ENCODE peak calls at places on chromosome 19, in five cellular contexts. One of them, this sample, is unnamed.

GRCh38 chr19:42392165-42392564 is 2.1 kb upstream of the CNFN start:
- DNase-seq in AG04450: no peak
- DNase-seq in iPS DF 19.7: no peak
- DNase-seq in M059J: no peak
- DNase-seq in putamen: no peak
- DNase-seq in this sample: no peak

GRCh38 chr19:13058951-13059660 is 43.6 kb downstream of the LYL1 start:
- DNase-seq in iPS DF 19.7: no peak
- DNase-seq in AG04450: no peak
- DNase-seq in M059J: peak; percentile 37
- DNase-seq in putamen: no peak
- DNase-seq in this sample: no peak

GRCh38 chr19:30388327-30388726 is 16.1 kb downstream of the ZNF536 start:
- DNase-seq in AG04450: no peak
- DNase-seq in iPS DF 19.7: no peak
- DNase-seq in M059J: no peak
- DNase-seq in putamen: no peak
- DNase-seq in this sample: no peak

GRCh38 chr19:33304760-33305647 is 2.7 kb upstream of the CEBPA start:
- DNase-seq in iPS DF 19.7: no peak
- DNase-seq in AG04450: no peak
- DNase-seq in putamen: no peak
- DNase-seq in M059J: no peak
- DNase-seq in this sample: peak; percentile 8

GRCh38 chr19:5060591-5061339 is 91.9 kb downstream of the KDM4B start:
- DNase-seq in AG04450: no peak
- DNase-seq in iPS DF 19.7: no peak
- DNase-seq in putamen: no peak
- DNase-seq in M059J: no peak
- DNase-seq in this sample: no peak

GRCh38 chr19:40200352-40201099 is 9.3 kb downstream of the MAP3K10 start:
- DNase-seq in M059J: peak; percentile 76
- DNase-seq in AG04450: no peak
- DNase-seq in iPS DF 19.7: no peak
- DNase-seq in putamen: no peak
- DNase-seq in this sample: no peak

GRCh38 chr19:4622695-4623421 is 16.5 kb upstream of the TNFAIP8L1 start:
- DNase-seq in iPS DF 19.7: no peak
- DNase-seq in AG04450: no peak
- DNase-seq in putamen: no peak
- DNase-seq in M059J: no peak
- DNase-seq in this sample: no peak

GRCh38 chr19:18660939-18661338 is 22.5 kb upstream of the CRTC1 start:
- DNase-seq in putamen: no peak
- DNase-seq in M059J: no peak
- DNase-seq in AG04450: no peak
- DNase-seq in iPS DF 19.7: no peak
- DNase-seq in this sample: no peak

GRCh38 chr19:42254083-42254849 is 662 bp downstream of the ERF start:
- DNase-seq in iPS DF 19.7: no peak
- DNase-seq in putamen: peak; percentile 88
- DNase-seq in M059J: peak; percentile 61
- DNase-seq in AG04450: no peak
- DNase-seq in this sample: no peak

GRCh38 chr19:51370230-51370629 is 1.4 kb upstream of the CLDND2 start:
- DNase-seq in putamen: no peak
- DNase-seq in iPS DF 19.7: no peak
- DNase-seq in M059J: no peak
- DNase-seq in AG04450: no peak
- DNase-seq in this sample: no peak

GRCh38 chr19:52099497-52100138 is 4.1 kb upstream of the ZNF841 start:
- DNase-seq in iPS DF 19.7: no peak
- DNase-seq in M059J: peak; percentile 34
- DNase-seq in putamen: no peak
- DNase-seq in AG04450: no peak
- DNase-seq in this sample: no peak

GRCh38 chr19:30792561-30793505 is 420.6 kb downstream of the ZNF536 start:
- DNase-seq in M059J: no peak
- DNase-seq in AG04450: no peak
- DNase-seq in iPS DF 19.7: no peak
- DNase-seq in putamen: no peak
- DNase-seq in this sample: no peak

GRCh38 chr19:17604372-17605025 is 49.0 kb downstream of the COLGALT1 start:
- DNase-seq in AG04450: no peak
- DNase-seq in putamen: no peak
- DNase-seq in M059J: no peak
- DNase-seq in iPS DF 19.7: no peak
- DNase-seq in this sample: no peak

GRCh38 chr19:10981496-10981895 is 20.7 kb downstream of the SMARCA4 start:
- DNase-seq in iPS DF 19.7: no peak
- DNase-seq in AG04450: peak; percentile 41
- DNase-seq in putamen: no peak
- DNase-seq in M059J: peak; percentile 23
- DNase-seq in this sample: no peak

GRCh38 chr19:41907994-41908615 is 20.1 kb downstream of the ERFL start:
- DNase-seq in AG04450: no peak
- DNase-seq in iPS DF 19.7: no peak
- DNase-seq in putamen: no peak
- DNase-seq in M059J: no peak
- DNase-seq in this sample: no peak

GRCh38 chr19:55305491-55305890 is 19.6 kb downstream of the TMEM150B start:
- DNase-seq in iPS DF 19.7: no peak
- DNase-seq in M059J: peak; percentile 51
- DNase-seq in AG04450: no peak
- DNase-seq in putamen: no peak
- DNase-seq in this sample: peak; percentile 33

GRCh38 chr19:18233224-18233825 is 7.1 kb upstream of the PDE4C start:
- DNase-seq in AG04450: no peak
- DNase-seq in M059J: no peak
- DNase-seq in iPS DF 19.7: no peak
- DNase-seq in putamen: no peak
- DNase-seq in this sample: peak; percentile 21

GRCh38 chr19:49502866-49503581 is 6.8 kb downstream of the RPS11 start:
- DNase-seq in M059J: peak; percentile 73
- DNase-seq in AG04450: peak; percentile 59
- DNase-seq in putamen: no peak
- DNase-seq in iPS DF 19.7: no peak
- DNase-seq in this sample: peak; percentile 51

GRCh38 chr19:53772943-53773342 is 51.2 kb downstream of the NLRP12 start:
- DNase-seq in AG04450: peak; percentile 6
- DNase-seq in putamen: peak; percentile 22
- DNase-seq in iPS DF 19.7: peak; percentile 75
- DNase-seq in M059J: peak; percentile 58
- DNase-seq in this sample: peak; percentile 76

GRCh38 chr19:10617409-10618121 is 7.8 kb upstream of the SLC44A2 start:
- DNase-seq in iPS DF 19.7: no peak
- DNase-seq in putamen: no peak
- DNase-seq in AG04450: peak; percentile 57
- DNase-seq in M059J: peak; percentile 50
- DNase-seq in this sample: no peak

GRCh38 chr19:7705387-7706187 is 3.7 kb upstream of the FCER2 start:
- DNase-seq in M059J: no peak
- DNase-seq in iPS DF 19.7: no peak
- DNase-seq in putamen: no peak
- DNase-seq in AG04450: no peak
- DNase-seq in this sample: peak; percentile 4

GRCh38 chr19:46746281-46746965 is at the start of gene STRN4:
- DNase-seq in iPS DF 19.7: no peak
- DNase-seq in AG04450: no peak
- DNase-seq in putamen: no peak
- DNase-seq in M059J: peak; percentile 44
- DNase-seq in this sample: peak; percentile 40

GRCh38 chr19:52566588-52566987 is 3.5 kb upstream of the ZNF701 start:
- DNase-seq in putamen: no peak
- DNase-seq in M059J: peak; percentile 77
- DNase-seq in AG04450: peak; percentile 4
- DNase-seq in iPS DF 19.7: no peak
- DNase-seq in this sample: no peak

GRCh38 chr19:51607920-51608562 is 22.2 kb downstream of the SIGLEC5 start:
- DNase-seq in AG04450: peak; percentile 38
- DNase-seq in putamen: no peak
- DNase-seq in iPS DF 19.7: peak; percentile 67
- DNase-seq in M059J: peak; percentile 55
- DNase-seq in this sample: peak; percentile 64

GRCh38 chr19:45881082-45881908 is 4.6 kb downstream of the IRF2BP1 start:
- DNase-seq in iPS DF 19.7: no peak
- DNase-seq in putamen: no peak
- DNase-seq in AG04450: no peak
- DNase-seq in M059J: no peak
- DNase-seq in this sample: no peak

GRCh38 chr19:2670217-2670616 is 32.3 kb downstream of the GNG7 start:
- DNase-seq in putamen: no peak
- DNase-seq in AG04450: no peak
- DNase-seq in M059J: no peak
- DNase-seq in iPS DF 19.7: no peak
- DNase-seq in this sample: no peak

GRCh38 chr19:1765182-1765903 is 12.0 kb downstream of the ONECUT3 start:
- DNase-seq in putamen: no peak
- DNase-seq in AG04450: no peak
- DNase-seq in iPS DF 19.7: no peak
- DNase-seq in M059J: no peak
- DNase-seq in this sample: no peak

GRCh38 chr19:45777395-45777961 is 4.8 kb downstream of the DMPK start:
- DNase-seq in putamen: no peak
- DNase-seq in iPS DF 19.7: no peak
- DNase-seq in AG04450: no peak
- DNase-seq in M059J: no peak
- DNase-seq in this sample: no peak

GRCh38 chr19:4327252-4327876 is 11.3 kb downstream of the STAP2 start:
- DNase-seq in iPS DF 19.7: no peak
- DNase-seq in M059J: peak; percentile 72
- DNase-seq in putamen: no peak
- DNase-seq in AG04450: no peak
- DNase-seq in this sample: peak; percentile 72

GRCh38 chr19:33613601-33614000 is 8.2 kb upstream of the CHST8 start:
- DNase-seq in putamen: no peak
- DNase-seq in M059J: no peak
- DNase-seq in iPS DF 19.7: no peak
- DNase-seq in AG04450: no peak
- DNase-seq in this sample: no peak

GRCh38 chr19:13770013-13770635 is 4.1 kb upstream of the C19orf53 start:
- DNase-seq in putamen: no peak
- DNase-seq in M059J: no peak
- DNase-seq in AG04450: no peak
- DNase-seq in iPS DF 19.7: no peak
- DNase-seq in this sample: no peak

GRCh38 chr19:2014731-2015610 is 543 bp downstream of the BTBD2 start:
- DNase-seq in AG04450: no peak
- DNase-seq in putamen: no peak
- DNase-seq in M059J: no peak
- DNase-seq in iPS DF 19.7: no peak
- DNase-seq in this sample: no peak

GRCh38 chr19:22806418-22806817 is 22.5 kb upstream of the ZNF99 start:
- DNase-seq in M059J: no peak
- DNase-seq in putamen: no peak
- DNase-seq in iPS DF 19.7: no peak
- DNase-seq in AG04450: no peak
- DNase-seq in this sample: no peak

GRCh38 chr19:4557186-4557970 is 2.1 kb downstream of the SEMA6B start:
- DNase-seq in putamen: no peak
- DNase-seq in iPS DF 19.7: no peak
- DNase-seq in M059J: no peak
- DNase-seq in AG04450: no peak
- DNase-seq in this sample: no peak

GRCh38 chr19:1105217-1105872 is 1.6 kb downstream of the GPX4 start:
- DNase-seq in M059J: no peak
- DNase-seq in putamen: no peak
- DNase-seq in iPS DF 19.7: no peak
- DNase-seq in AG04450: no peak
- DNase-seq in this sample: no peak

GRCh38 chr19:47330466-47330869 is 1.5 kb upstream of the C5AR2 start:
- DNase-seq in M059J: no peak
- DNase-seq in putamen: no peak
- DNase-seq in AG04450: peak; percentile 30
- DNase-seq in iPS DF 19.7: no peak
- DNase-seq in this sample: peak; percentile 57

GRCh38 chr19:8210660-8211101 is 1.5 kb downstream of the CERS4 start:
- DNase-seq in M059J: no peak
- DNase-seq in putamen: no peak
- DNase-seq in AG04450: no peak
- DNase-seq in iPS DF 19.7: no peak
- DNase-seq in this sample: no peak

GRCh38 chr19:15249912-15250634 is 17.8 kb upstream of the EPHX3 start:
- DNase-seq in iPS DF 19.7: no peak
- DNase-seq in putamen: peak; percentile 19
- DNase-seq in AG04450: peak; percentile 82
- DNase-seq in M059J: peak; percentile 94
- DNase-seq in this sample: no peak

GRCh38 chr19:34601071-34601470 is 75.9 kb downstream of the SCGB2B2 start:
- DNase-seq in M059J: no peak
- DNase-seq in putamen: no peak
- DNase-seq in AG04450: no peak
- DNase-seq in iPS DF 19.7: no peak
- DNase-seq in this sample: no peak